ENCODE peak calls at places on chromosomes 12 and 14, in ten cellular contexts. O is cardiac muscle cell; Q is iris pigment epithelial cell; R is neural crest cell; L is activated CD4-positive, CD25-positive, alpha-beta regulatory T cell; M is AG20443; F is bronchial epithelial cell; C is stimulated activated naive CD4-positive, alpha-beta T cell; X is ovary; J is left colon. D is an unnamed sample.

GRCh38 chr12:113797535-113797868 is 168.6 kb downstream of the RBM19 start:
- DNase-seq in O (no peak), Q (no peak), R (no peak), L (no peak), M (no peak), F (no peak), C (no peak), X (no peak), J (no peak), D (no peak)

GRCh38 chr14:29558516-29558915 is 369.1 kb downstream of the PRKD1 start:
- DNase-seq in O (no peak), Q (peak; percentile 80), R (no peak), L (no peak), M (peak; percentile 58), F (no peak), C (no peak), X (no peak), J (no peak), D (no peak)

GRCh38 chr12:12992418-12993175 is 7.5 kb downstream of the HEBP1 start:
- DNase-seq in O (no peak), Q (peak; percentile 99), R (no peak), L (no peak), M (peak; percentile 70), F (peak; percentile 90), C (no peak), X (peak; percentile 71), J (peak; percentile 43), D (peak; percentile 50)

GRCh38 chr12:121237415-121237814 is 27.5 kb downstream of the P2RX4 start:
- DNase-seq in O (no peak), Q (no peak), R (no peak), L (no peak), M (no peak), F (no peak), C (no peak), X (no peak), J (no peak), D (no peak)

GRCh38 chr12:93982847-93983315 is 165.5 kb upstream of the PLXNC1 start:
- DNase-seq in O (no peak), Q (peak; percentile 90), R (no peak), L (no peak), M (peak; percentile 49), F (peak; percentile 68), C (no peak), X (no peak), J (no peak), D (no peak)

GRCh38 chr14:95462491-95462890 is 54.0 kb downstream of the SYNE3 start:
- DNase-seq in O (no peak), Q (no peak), R (no peak), L (no peak), M (no peak), F (no peak), C (no peak), X (no peak), J (no peak), D (no peak)

GRCh38 chr12:26196424-26196722 is 1.0 kb downstream of the SSPN start:
- DNase-seq in O (no peak), Q (peak; percentile 42), R (no peak), L (no peak), M (no peak), F (no peak), C (no peak), X (no peak), J (no peak), D (no peak)

GRCh38 chr12:64030155-64030554 is 185.7 kb downstream of the SRGAP1 start:
- DNase-seq in O (no peak), Q (peak; percentile 59), R (no peak), L (no peak), M (no peak), F (no peak), C (no peak), X (no peak), J (no peak), D (no peak)

GRCh38 chr12:95574799-95575452 is 23.6 kb upstream of the USP44 start:
- DNase-seq in O (peak; percentile 62), Q (peak; percentile 36), R (no peak), L (no peak), M (peak; percentile 59), F (peak; percentile 61), C (no peak), X (no peak), J (no peak), D (no peak)

GRCh38 chr14:72739446-72740405 is 154.2 kb downstream of the DPF3 start:
- DNase-seq in O (no peak), Q (no peak), R (no peak), L (no peak), M (no peak), F (no peak), C (no peak), X (no peak), J (no peak), D (no peak)

GRCh38 chr12:98002887-98003493 is 512.4 kb upstream of the TMPO start:
- DNase-seq in O (peak; percentile 41), Q (peak; percentile 36), R (peak; percentile 62), L (no peak), M (peak; percentile 34), F (peak; percentile 54), C (no peak), X (no peak), J (no peak), D (peak; percentile 52)

GRCh38 chr12:5043589-5044419 is at the start of gene KCNA5:
- DNase-seq in O (peak; percentile 62), Q (no peak), R (peak; percentile 28), L (no peak), M (no peak), F (no peak), C (no peak), X (no peak), J (peak; percentile 29), D (no peak)

GRCh38 chr12:69059465-69060457 is 126.8 kb upstream of the CPM start:
- DNase-seq in O (no peak), Q (peak; percentile 98), R (no peak), L (no peak), M (peak; percentile 52), F (peak; percentile 98), C (no peak), X (no peak), J (no peak), D (no peak)

GRCh38 chr12:68063900-68064590 is 74.8 kb downstream of the IFNG-AS1 start:
- DNase-seq in O (no peak), Q (no peak), R (no peak), L (no peak), M (no peak), F (no peak), C (no peak), X (no peak), J (no peak), D (no peak)

GRCh38 chr12:123479442-123480180 is 21.7 kb downstream of the SNRNP35 start:
- DNase-seq in O (no peak), Q (no peak), R (no peak), L (no peak), M (no peak), F (no peak), C (no peak), X (no peak), J (no peak), D (no peak)